ENCODE peak calls at places on chromosomes 1 and 21, in five cellular contexts. S, G, D, L and H are unnamed samples.

GRCh38 chr21:46229133-46229922 is 754 bp upstream of the LSS start:
- DNase-seq in S (no peak), D (peak; percentile 80), G (no peak), L (no peak), H (no peak)

GRCh38 chr21:22374218-22374969 is 1376.2 kb downstream of the NCAM2 start:
- DNase-seq in L (peak; percentile 7), G (no peak), S (no peak), D (no peak), H (no peak)

GRCh38 chr1:164783778-164784555 is 225.0 kb downstream of the PBX1 start:
- DNase-seq in D (no peak), S (no peak), G (no peak), L (no peak), H (no peak)

GRCh38 chr1:56709269-56709880 is 64.3 kb downstream of the PRKAA2 start:
- DNase-seq in L (peak; percentile 56), S (peak; percentile 29), D (peak; percentile 11), G (no peak), H (no peak)

GRCh38 chr1:111563619-111564018 is 56.0 kb upstream of the RAP1A start:
- DNase-seq in L (no peak), G (no peak), D (no peak), S (no peak), H (no peak)

GRCh38 chr21:26732442-26733221 is 112.6 kb downstream of the ADAMTS1 start:
- DNase-seq in L (peak; percentile 61), S (no peak), G (no peak), D (no peak), H (no peak)

GRCh38 chr21:45262616-45263015 is 25.1 kb downstream of the POFUT2 start:
- DNase-seq in D (no peak), S (no peak), L (peak; percentile 66), G (peak; percentile 28), H (no peak)

GRCh38 chr1:212377644-212378043 is 37.0 kb downstream of the PACC1 start:
- DNase-seq in S (no peak), G (no peak), L (no peak), D (no peak), H (no peak)

GRCh38 chr1:181128592-181129497 is 40.3 kb downstream of the IER5 start:
- DNase-seq in L (peak; percentile 34), D (peak; percentile 58), G (peak; percentile 79), S (no peak), H (no peak)

GRCh38 chr1:219041819-219042218 is 131.9 kb upstream of the LYPLAL1 start:
- DNase-seq in G (no peak), D (no peak), L (no peak), S (no peak), H (no peak)

GRCh38 chr1:179820216-179820970 is 57.2 kb downstream of the TOR1AIP2 start:
- DNase-seq in D (no peak), S (no peak), G (no peak), L (no peak), H (no peak)

GRCh38 chr1:22044690-22045420 is 7.7 kb upstream of the CDC42 start:
- DNase-seq in L (no peak), G (no peak), D (no peak), S (peak; percentile 39), H (no peak)

GRCh38 chr1:246727594-246727993 is 3.4 kb downstream of the SCCPDH start:
- DNase-seq in D (no peak), S (no peak), G (no peak), L (no peak), H (no peak)

GRCh38 chr1:180501865-180502360 is 464 bp downstream of the ACBD6 start:
- DNase-seq in D (peak; percentile 79), G (no peak), L (no peak), S (no peak), H (no peak)

GRCh38 chr1:24905979-24906720 is 23.9 kb downstream of the RUNX3 start:
- DNase-seq in G (peak; percentile 19), L (no peak), D (no peak), S (no peak), H (peak; percentile 15)

GRCh38 chr1:111497592-111497991 is 5.8 kb downstream of the ADORA3 start:
- DNase-seq in S (no peak), D (no peak), L (no peak), G (no peak), H (no peak)

GRCh38 chr21:28207776-28208175 is 784.9 kb downstream of the LTN1 start:
- DNase-seq in S (peak; percentile 66), L (no peak), D (no peak), G (no peak), H (no peak)

GRCh38 chr1:121544500-121544899 is 359.7 kb downstream of the SRGAP2C start:
- DNase-seq in G (no peak), S (no peak), D (no peak), L (no peak), H (no peak)

GRCh38 chr1:167551359-167551758 is 2.2 kb downstream of the CREG1 start:
- DNase-seq in G (no peak), D (no peak), S (no peak), L (no peak), H (no peak)

GRCh38 chr1:118294817-118295486 is 109.9 kb upstream of the SPAG17 start:
- DNase-seq in S (no peak), G (no peak), D (no peak), L (no peak), H (no peak)

GRCh38 chr1:205484985-205485967 is 19.2 kb upstream of the CDK18 start:
- DNase-seq in G (peak; percentile 52), D (peak; percentile 84), S (peak; percentile 11), L (peak; percentile 70), H (peak; percentile 59)

GRCh38 chr1:3061981-3062615 is 6.9 kb upstream of the PRDM16 start:
- DNase-seq in S (no peak), D (no peak), L (no peak), G (peak; percentile 14), H (no peak)

GRCh38 chr1:160117709-160118183 is 2.2 kb downstream of the ATP1A2 start:
- DNase-seq in S (no peak), L (no peak), G (peak; percentile 56), D (no peak), H (no peak)

GRCh38 chr1:207885129-207886032 is 25.5 kb downstream of the CD34 start:
- DNase-seq in S (peak; percentile 74), G (peak; percentile 80), D (peak; percentile 78), L (peak; percentile 89), H (peak; percentile 64)

GRCh38 chr1:33946836-33947235 is 83.0 kb downstream of the HMGB4 start:
- DNase-seq in L (no peak), D (no peak), G (no peak), S (no peak), H (no peak)

GRCh38 chr1:8409107-8409506 is 91.2 kb downstream of the SLC45A1 start:
- DNase-seq in G (no peak), D (no peak), S (no peak), L (peak; percentile 51), H (no peak)

GRCh38 chr1:3366181-3367051 is 88.0 kb upstream of the ARHGEF16 start:
- DNase-seq in L (peak; percentile 17), G (no peak), S (no peak), D (no peak), H (no peak)

GRCh38 chr1:35284852-35285251 is 16.3 kb downstream of the ZMYM4 start:
- DNase-seq in D (no peak), S (no peak), G (no peak), L (no peak), H (no peak)

GRCh38 chr1:1132042-1132927 is 16.4 kb upstream of the C1orf159 start:
- DNase-seq in D (no peak), L (peak; percentile 81), S (no peak), G (no peak), H (no peak)

GRCh38 chr21:44551290-44552015 is at the start of gene KRTAP10-2:
- DNase-seq in D (no peak), S (no peak), G (no peak), L (no peak), H (peak; percentile 11)

GRCh38 chr1:211632808-211633522 is 42.5 kb downstream of the NEK2 start:
- DNase-seq in L (no peak), D (no peak), G (no peak), S (no peak), H (no peak)

GRCh38 chr1:185297986-185298385 is 19.1 kb downstream of the IVNS1ABP start:
- DNase-seq in D (no peak), L (no peak), G (no peak), S (no peak), H (no peak)

GRCh38 chr1:213082778-213083445 is 31.9 kb downstream of the RPS6KC1 start:
- DNase-seq in L (no peak), S (no peak), G (no peak), D (no peak), H (no peak)

GRCh38 chr21:35559128-35559831 is 501.0 kb downstream of the SETD4 start:
- DNase-seq in S (peak; percentile 73), D (no peak), G (no peak), L (no peak), H (no peak)

GRCh38 chr21:44614161-44614631 is 2.3 kb downstream of the KRTAP10-8 start:
- DNase-seq in G (no peak), S (no peak), D (no peak), L (no peak), H (no peak)

GRCh38 chr1:151143057-151143435 is 3.4 kb downstream of the SEMA6C start:
- DNase-seq in S (no peak), G (no peak), D (no peak), L (no peak), H (no peak)
- TF ChIP-seq CTCF in S (no peak), G (no peak), D (no peak), L (no peak), H (no peak)

DNA sequence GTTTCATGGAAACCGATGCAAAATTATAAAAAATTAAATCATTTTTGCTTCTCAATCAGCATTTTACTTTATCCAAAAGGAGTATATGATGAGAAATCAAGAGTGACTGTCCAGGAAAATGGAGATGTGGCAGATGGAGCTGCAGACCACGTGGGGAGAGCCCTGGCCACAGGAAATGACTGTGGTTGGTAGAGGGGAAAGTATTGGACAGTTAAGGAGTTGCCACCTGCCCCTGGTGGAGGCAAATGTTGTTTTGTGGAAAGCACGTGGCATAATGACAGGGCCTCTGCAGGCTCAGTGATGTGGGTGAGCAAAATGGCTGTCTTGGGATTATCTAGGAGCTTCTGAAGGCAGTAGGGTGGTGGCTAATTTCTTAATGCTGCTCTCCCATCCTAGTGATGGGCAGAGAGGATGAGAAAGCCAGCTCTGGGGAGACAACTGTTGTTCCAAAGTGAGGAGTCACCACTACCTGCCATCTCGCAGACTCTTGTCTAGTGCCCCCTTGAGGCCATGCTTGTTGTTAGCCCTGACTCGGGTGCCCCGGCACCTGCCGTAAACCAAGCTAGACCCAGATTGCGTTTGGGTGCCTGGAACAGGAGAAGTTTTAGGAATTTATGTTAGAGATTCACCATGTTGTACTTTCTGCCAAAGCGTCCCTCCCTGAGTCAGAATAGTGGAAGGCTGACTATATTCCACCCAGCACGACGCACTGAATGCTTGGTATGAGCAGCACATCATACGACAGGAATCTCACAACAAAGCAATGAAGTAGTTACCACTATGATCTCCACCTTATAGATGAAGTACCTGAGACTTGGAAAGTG is 144.0 kb downstream of the ROR1 start:
- DNase-seq in S (no peak), L (no peak), D (peak; percentile 11), G (no peak), H (no peak)
- TF ChIP-seq CTCF in S (no peak), L (no peak), D (no peak), G (no peak), H (no peak)

GRCh38 chr1:18234790-18235242 is 127.2 kb downstream of the IGSF21 start:
- DNase-seq in L (peak; percentile 73), G (no peak), S (no peak), D (peak; percentile 49), H (no peak)
- TF ChIP-seq CTCF in L (peak; percentile 48), G (peak; percentile 29), S (peak; percentile 35), D (peak; percentile 20), H (peak; percentile 40)

GRCh38 chr21:32499249-32500055 is 85.9 kb downstream of the TCP10L start:
- DNase-seq in G (no peak), S (no peak), D (no peak), L (no peak), H (no peak)
- TF ChIP-seq CTCF in G (no peak), S (peak; percentile 13), D (no peak), L (no peak), H (no peak)